ENCODE peak calls at places on chromosomes 5 and 9, in four cellular contexts. One of them, this sample, is unnamed.
A peak's percentile ranks its signal among the peaks of the same experiment; 100 is the strongest.

GRCh38 chr5:760363-761205 is 23.9 kb downstream of the ZDHHC11B start:
- DNase-seq in AG08395: no peak
- DNase-seq in ELR: no peak
- DNase-seq in stimulated activated CD4-positive, alpha-beta T cell treated with anti-CD3 and anti-CD28 coated beads, Interleukin-15, amount 100 ng/mL, for 1 hour: no peak
- DNase-seq in this sample: no peak

GRCh38 chr9:126623667-126624452 is 10.1 kb downstream of the LMX1B start:
- DNase-seq in ELR: no peak
- DNase-seq in stimulated activated CD4-positive, alpha-beta T cell treated with anti-CD3 and anti-CD28 coated beads, Interleukin-15, amount 100 ng/mL, for 1 hour: no peak
- DNase-seq in AG08395: no peak
- DNase-seq in this sample: no peak

GRCh38 chr5:83724915-83725314 is 4.3 kb upstream of the HAPLN1 start:
- DNase-seq in AG08395: no peak
- DNase-seq in ELR: no peak
- DNase-seq in stimulated activated CD4-positive, alpha-beta T cell treated with anti-CD3 and anti-CD28 coated beads, Interleukin-15, amount 100 ng/mL, for 1 hour: no peak
- DNase-seq in this sample: no peak

GRCh38 chr9:106859957-106860715 is 2.8 kb upstream of the ZNF462 start:
- DNase-seq in AG08395: no peak
- DNase-seq in stimulated activated CD4-positive, alpha-beta T cell treated with anti-CD3 and anti-CD28 coated beads, Interleukin-15, amount 100 ng/mL, for 1 hour: no peak
- DNase-seq in ELR: peak; percentile 66
- DNase-seq in this sample: peak; percentile 81

GRCh38 chr9:110579763-110580255 is 268 bp upstream of the SVEP1 start:
- DNase-seq in stimulated activated CD4-positive, alpha-beta T cell treated with anti-CD3 and anti-CD28 coated beads, Interleukin-15, amount 100 ng/mL, for 1 hour: no peak
- DNase-seq in AG08395: peak; percentile 81
- DNase-seq in ELR: peak; percentile 46
- DNase-seq in this sample: no peak

GRCh38 chr5:72074238-72074637 is 33.0 kb upstream of the MAP1B start:
- DNase-seq in ELR: no peak
- DNase-seq in AG08395: no peak
- DNase-seq in stimulated activated CD4-positive, alpha-beta T cell treated with anti-CD3 and anti-CD28 coated beads, Interleukin-15, amount 100 ng/mL, for 1 hour: no peak
- DNase-seq in this sample: no peak

GRCh38 chr5:11596657-11597071 is 307.6 kb downstream of the CTNND2 start:
- DNase-seq in stimulated activated CD4-positive, alpha-beta T cell treated with anti-CD3 and anti-CD28 coated beads, Interleukin-15, amount 100 ng/mL, for 1 hour: no peak
- DNase-seq in ELR: no peak
- DNase-seq in AG08395: no peak
- DNase-seq in this sample: no peak

GRCh38 chr5:139410121-139410885 is 6.4 kb upstream of the SPATA24 start:
- DNase-seq in stimulated activated CD4-positive, alpha-beta T cell treated with anti-CD3 and anti-CD28 coated beads, Interleukin-15, amount 100 ng/mL, for 1 hour: no peak
- DNase-seq in ELR: no peak
- DNase-seq in AG08395: peak; percentile 28
- DNase-seq in this sample: no peak

GRCh38 chr9:100525563-100525962 is 52.3 kb upstream of the CAVIN4 start:
- DNase-seq in AG08395: no peak
- DNase-seq in ELR: peak; percentile 14
- DNase-seq in stimulated activated CD4-positive, alpha-beta T cell treated with anti-CD3 and anti-CD28 coated beads, Interleukin-15, amount 100 ng/mL, for 1 hour: no peak
- DNase-seq in this sample: peak; percentile 37

GRCh38 chr5:91957671-91958070 is 574.6 kb upstream of the ARRDC3 start:
- DNase-seq in ELR: peak; percentile 14
- DNase-seq in AG08395: no peak
- DNase-seq in stimulated activated CD4-positive, alpha-beta T cell treated with anti-CD3 and anti-CD28 coated beads, Interleukin-15, amount 100 ng/mL, for 1 hour: no peak
- DNase-seq in this sample: peak; percentile 9

GRCh38 chr9:19138084-19138483 is 10.8 kb upstream of the PLIN2 start:
- DNase-seq in stimulated activated CD4-positive, alpha-beta T cell treated with anti-CD3 and anti-CD28 coated beads, Interleukin-15, amount 100 ng/mL, for 1 hour: no peak
- DNase-seq in ELR: no peak
- DNase-seq in AG08395: no peak
- DNase-seq in this sample: peak; percentile 61

GRCh38 chr5:115661156-115661555 is 35.3 kb upstream of the TMED7 start:
- DNase-seq in ELR: no peak
- DNase-seq in stimulated activated CD4-positive, alpha-beta T cell treated with anti-CD3 and anti-CD28 coated beads, Interleukin-15, amount 100 ng/mL, for 1 hour: no peak
- DNase-seq in AG08395: no peak
- DNase-seq in this sample: no peak

GRCh38 chr5:170571885-170572284 is 68.1 kb downstream of the KCNIP1 start:
- DNase-seq in ELR: no peak
- DNase-seq in stimulated activated CD4-positive, alpha-beta T cell treated with anti-CD3 and anti-CD28 coated beads, Interleukin-15, amount 100 ng/mL, for 1 hour: no peak
- DNase-seq in AG08395: no peak
- DNase-seq in this sample: no peak